ENCODE peak calls at places on chromosomes 2 and 18, in five cellular contexts. C is IMR-90, L is sigmoid colon, Y is astrocyte of the spinal cord, N is A549. B is an unnamed sample.

GRCh38 chr2:910698-911097 is 40.0 kb upstream of the SNTG2 start:
- DNase-seq in C (no peak), L (no peak), Y (no peak), N (no peak), B (no peak)

GRCh38 chr2:23312996-23313606 is 71.9 kb upstream of the KLHL29 start:
- DNase-seq in C (no peak), L (no peak), Y (no peak), N (peak; percentile 44), B (no peak)

GRCh38 chr2:155442755-155443372 is 744.4 kb downstream of the KCNJ3 start:
- DNase-seq in C (no peak), L (no peak), Y (peak; percentile 47), N (no peak), B (no peak)

GRCh38 chr2:236740506-236740905 is 170.9 kb downstream of the ACKR3 start:
- DNase-seq in C (no peak), L (no peak), Y (no peak), N (no peak), B (no peak)

GRCh38 chr2:240478346-240479110 is 43.1 kb downstream of the GPC1 start:
- DNase-seq in C (no peak), L (no peak), Y (no peak), N (no peak), B (no peak)

GRCh38 chr2:222024934-222025890 is 273.6 kb downstream of the PAX3 start:
- DNase-seq in C (peak; percentile 42), L (no peak), Y (peak; percentile 59), N (peak; percentile 8), B (peak; percentile 19)

GRCh38 chr18:29418136-29418535 is 1241.2 kb upstream of the CDH2 start:
- DNase-seq in C (peak; percentile 86), L (no peak), Y (peak; percentile 49), N (no peak), B (no peak)

GRCh38 chr18:79513381-79514081 is 117.8 kb downstream of the NFATC1 start:
- DNase-seq in C (no peak), L (peak; percentile 54), Y (no peak), N (no peak), B (no peak)

GRCh38 chr18:6737833-6738232 is 8.3 kb downstream of the ARHGAP28 start:
- DNase-seq in C (no peak), L (no peak), Y (no peak), N (no peak), B (no peak)

GRCh38 chr2:28300489-28300888 is 92.2 kb upstream of the FOSL2 start:
- DNase-seq in C (peak; percentile 93), L (no peak), Y (peak; percentile 72), N (no peak), B (no peak)

GRCh38 chr2:33521791-33522281 is 45.4 kb downstream of the RASGRP3 start:
- DNase-seq in C (no peak), L (no peak), Y (peak; percentile 86), N (no peak), B (peak; percentile 11)

GRCh38 chr2:166632616-166633015 is 138.6 kb upstream of the SCN7A start:
- DNase-seq in C (peak; percentile 98), L (no peak), Y (peak; percentile 99), N (no peak), B (no peak)

GRCh38 chr2:167874812-167875211 is 372.6 kb downstream of the STK39 start:
- DNase-seq in C (no peak), L (no peak), Y (no peak), N (no peak), B (no peak)

GRCh38 chr2:213336253-213336770 is 52.0 kb downstream of the SPAG16 start:
- DNase-seq in C (no peak), L (no peak), Y (no peak), N (no peak), B (no peak)

GRCh38 chr2:74205586-74205985 is 7.2 kb downstream of the MTHFD2 start:
- DNase-seq in C (no peak), L (no peak), Y (no peak), N (no peak), B (peak; percentile 52)

GRCh38 chr2:136284226-136285119 is 166.5 kb upstream of the CXCR4 start:
- DNase-seq in C (no peak), L (no peak), Y (no peak), N (no peak), B (no peak)

GRCh38 chr2:42185200-42185921 is 16.2 kb downstream of the EML4 start:
- DNase-seq in C (peak; percentile 23), L (no peak), Y (no peak), N (no peak), B (no peak)

GRCh38 chr2:204860249-204860648 is 315.0 kb downstream of the PARD3B start:
- DNase-seq in C (no peak), L (peak; percentile 80), Y (no peak), N (no peak), B (no peak)

GRCh38 chr2:72917138-72917874 is at the start of gene EMX1:
- DNase-seq in C (no peak), L (no peak), Y (no peak), N (peak; percentile 79), B (no peak)

GRCh38 chr2:133085646-133086045 is 415.6 kb upstream of the LYPD1 start:
- DNase-seq in C (no peak), L (no peak), Y (no peak), N (no peak), B (no peak)

GRCh38 chr18:7616661-7617060 is 49.5 kb downstream of the PTPRM start:
- DNase-seq in C (no peak), L (peak; percentile 93), Y (no peak), N (no peak), B (no peak)

GRCh38 chr18:70454705-70455322 is 166.0 kb downstream of the SOCS6 start:
- DNase-seq in C (peak; percentile 79), L (no peak), Y (peak; percentile 78), N (peak; percentile 38), B (peak; percentile 44)

GRCh38 chr2:62343636-62344349 is 147.9 kb downstream of the B3GNT2 start:
- DNase-seq in C (no peak), L (no peak), Y (no peak), N (no peak), B (no peak)

GRCh38 chr2:80304522-80304878 is at the start of gene LRRTM1:
- DNase-seq in C (no peak), L (no peak), Y (no peak), N (no peak), B (no peak)

GRCh38 chr2:75204833-75205232 is 5.5 kb upstream of the TACR1 start:
- DNase-seq in C (no peak), L (no peak), Y (no peak), N (no peak), B (no peak)

GRCh38 chr2:119495948-119496347 is 28.3 kb downstream of the SCTR start:
- DNase-seq in C (no peak), L (no peak), Y (no peak), N (no peak), B (no peak)
- TF ChIP-seq CTCF in C (no peak), L (no peak), Y (no peak), N (no peak), B (no peak)

GRCh38 chr2:223735035-223735640 is 102.2 kb downstream of the AP1S3 start:
- DNase-seq in C (peak; percentile 11), L (no peak), Y (no peak), N (no peak), B (no peak)
- H3K4me3 ChIP-seq in C (no peak overlapping the region), L (no peak overlapping the region), Y (no peak overlapping the region), N (no peak overlapping the region), B (no peak overlapping the region)

GRCh38 chr2:128469203-128469602 is 150.5 kb upstream of the HS6ST1 start:
- DNase-seq in C (no peak), L (no peak), Y (no peak), N (no peak), B (no peak)
- TF ChIP-seq CTCF in C (peak; percentile 31), L (no peak), Y (peak; percentile 32), N (no peak), B (peak; percentile 36)

DNA sequence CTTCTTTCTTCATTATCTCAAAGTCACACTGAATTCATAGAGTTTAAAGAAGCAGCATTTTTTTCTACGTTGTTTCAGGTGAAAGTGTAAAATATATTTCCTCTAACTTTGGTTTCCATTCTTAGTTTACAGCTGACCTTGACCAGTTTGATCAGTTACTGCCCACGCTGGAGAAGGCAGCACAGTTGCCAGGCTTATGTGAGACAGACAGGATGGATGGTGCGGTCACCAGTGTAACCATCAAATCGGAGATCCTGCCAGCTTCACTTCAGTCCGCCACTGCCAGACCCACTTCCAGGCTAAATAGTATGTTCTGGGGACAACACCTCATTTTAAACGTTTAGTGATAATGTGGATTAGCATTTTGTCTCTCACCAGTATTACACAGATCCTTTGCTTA is 82.4 kb downstream of the PTRHD1 start:
- DNase-seq in C (no peak), L (no peak), Y (no peak), N (no peak), B (no peak)
- H3K4me3 ChIP-seq in C (no peak overlapping the region), L (no peak overlapping the region), Y (no peak overlapping the region), N (no peak overlapping the region), B (no peak overlapping the region)

DNA sequence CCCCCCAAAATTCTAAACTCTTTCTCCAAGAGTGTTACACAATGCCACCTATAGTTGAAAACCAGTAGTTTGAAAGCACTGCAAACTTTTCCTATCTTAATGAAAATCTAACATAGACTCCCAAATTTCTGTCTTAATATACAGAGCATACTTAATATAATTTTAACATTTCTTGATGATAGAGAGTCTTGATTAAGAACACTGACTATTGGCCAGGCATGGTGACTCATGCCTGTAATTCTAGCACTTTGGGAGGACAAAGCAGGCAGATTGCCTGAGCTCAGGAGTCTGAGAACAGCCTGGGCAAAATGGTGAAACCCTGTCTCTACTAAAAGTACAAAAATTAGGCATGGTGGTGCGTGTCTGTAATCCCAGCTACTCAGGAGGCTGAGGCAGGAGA is 34.2 kb downstream of the ASXL2 start:
- DNase-seq in C (peak; percentile 65), L (no peak), Y (peak; percentile 53), N (no peak), B (no peak)
- TF ChIP-seq CTCF in C (no peak), L (no peak), Y (no peak), N (no peak), B (no peak)

GRCh38 chr18:59453468-59453961 is 94.5 kb upstream of the LMAN1 start:
- DNase-seq in C (no peak), L (no peak), Y (no peak), N (no peak), B (no peak)

GRCh38 chr18:59454909-59455727 is 96.1 kb upstream of the LMAN1 start:
- DNase-seq in C (no peak), L (no peak), Y (no peak), N (no peak), B (no peak)

GRCh38 chr18:59448546-59448945 is 89.5 kb upstream of the LMAN1 start:
- DNase-seq in C (peak; percentile 31), L (no peak), Y (no peak), N (no peak), B (no peak)

GRCh38 chr18:59451963-59452362 is 92.9 kb upstream of the LMAN1 start:
- DNase-seq in C (no peak), L (no peak), Y (no peak), N (no peak), B (peak; percentile 52)

DNA sequence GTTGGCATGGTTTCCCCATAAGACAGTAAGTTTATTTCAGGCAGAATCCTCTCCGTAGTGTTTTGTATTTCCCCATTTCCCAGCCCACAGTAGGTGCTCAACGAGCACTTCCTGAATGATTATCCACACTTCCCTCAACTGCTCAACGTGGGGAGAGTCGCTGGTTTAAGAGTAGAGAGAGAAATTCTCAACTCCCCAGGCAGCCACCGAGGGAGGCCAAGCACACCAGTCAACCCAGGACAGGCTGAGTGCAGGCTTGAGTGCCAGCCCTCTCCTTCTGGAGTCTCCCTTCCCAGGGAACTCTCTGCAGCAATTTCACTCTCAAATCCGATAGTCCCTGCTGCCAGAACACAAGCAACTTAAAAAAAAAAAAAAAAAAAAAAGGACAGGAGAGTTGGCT is 92.0 kb upstream of the LMAN1 start:
- DNase-seq in C (no peak), L (no peak), Y (no peak), N (no peak), B (no peak)
- H3K4me3 ChIP-seq in C (no peak overlapping the region), L (no peak overlapping the region), Y (no peak overlapping the region), N (no peak overlapping the region), B (no peak overlapping the region)

B was measured in LNCaP clone FGC.